ENCODE peak calls at places on chromosomes 7 and 10, in eight cellular contexts. O is left lung, V is AG04450, Q is astrocyte, E is GM23338, W is brain microvascular endothelial cell, B is bronchial epithelial cell, A is HepG2. D is an unnamed sample.
A peak's percentile ranks its signal among the peaks of the same experiment; 100 is the strongest.

GRCh38 chr10:125201791-125202622 is 41.6 kb upstream of the CTBP2 start:
- DNase-seq in O (no peak), V (no peak), Q (no peak), E (no peak), W (no peak), B (no peak), A (no peak), D (no peak)

GRCh38 chr10:47405829-47406547 is 21.9 kb upstream of the ZNF488 start:
- DNase-seq in O (peak; percentile 67), V (no peak), Q (no peak), E (no peak), W (no peak), B (peak; percentile 66), A (no peak), D (no peak)

GRCh38 chr10:48938990-48939536 is 577 bp downstream of the LRRC18 start:
- DNase-seq in O (no peak), V (no peak), Q (no peak), E (no peak), W (no peak), B (no peak), A (no peak), D (no peak)

GRCh38 chr7:47335557-47336177 is 246.2 kb downstream of the TNS3 start:
- DNase-seq in O (no peak), V (no peak), Q (no peak), E (no peak), W (no peak), B (no peak), A (no peak), D (no peak)

GRCh38 chr7:37425504-37425903 is 23.2 kb downstream of the ELMO1 start:
- DNase-seq in O (no peak), V (no peak), Q (no peak), E (no peak), W (no peak), B (no peak), A (no peak), D (no peak)

GRCh38 chr10:83871486-83872081 is 267.7 kb upstream of the GHITM start:
- DNase-seq in O (peak; percentile 82), V (peak; percentile 2), Q (peak; percentile 18), E (peak; percentile 88), W (peak; percentile 59), B (peak; percentile 51), A (peak; percentile 64), D (no peak)

GRCh38 chr7:94656925-94657731 is 1.2 kb upstream of the SGCE start:
- DNase-seq in O (peak; percentile 37), V (no peak), Q (peak; percentile 26), E (peak; percentile 46), W (peak; percentile 38), B (peak; percentile 34), A (no peak), D (no peak)

GRCh38 chr7:73850781-73851207 is 8.5 kb upstream of the METTL27 start:
- DNase-seq in O (peak; percentile 24), V (peak; percentile 94), Q (peak; percentile 99), E (no peak), W (peak; percentile 95), B (peak; percentile 98), A (no peak), D (no peak)

GRCh38 chr10:34522542-34522941 is 292.6 kb downstream of the PARD3 start:
- DNase-seq in O (no peak), V (no peak), Q (no peak), E (peak; percentile 55), W (peak; percentile 67), B (no peak), A (no peak), D (no peak)

GRCh38 chr7:127780489-127780888 is 128.5 kb downstream of the SND1 start:
- DNase-seq in O (no peak), V (no peak), Q (no peak), E (no peak), W (no peak), B (no peak), A (no peak), D (no peak)

GRCh38 chr7:7707756-7708310 is 10.6 kb downstream of the RPA3 start:
- DNase-seq in O (no peak), V (no peak), Q (peak; percentile 75), E (peak; percentile 42), W (peak; percentile 50), B (peak; percentile 58), A (peak; percentile 43), D (no peak)

GRCh38 chr10:21505711-21506278 is 19.7 kb downstream of the SKIDA1 start:
- DNase-seq in O (no peak), V (no peak), Q (no peak), E (no peak), W (no peak), B (no peak), A (peak; percentile 91), D (no peak)

GRCh38 chr7:100490483-100491191 is 6.9 kb downstream of the NYAP1 start:
- DNase-seq in O (peak; percentile 72), V (no peak), Q (no peak), E (no peak), W (no peak), B (no peak), A (no peak), D (no peak)

GRCh38 chr7:48637382-48637781 is 287.0 kb upstream of the CDC14C start:
- DNase-seq in O (no peak), V (no peak), Q (peak; percentile 31), E (no peak), W (peak; percentile 14), B (peak; percentile 65), A (no peak), D (no peak)

GRCh38 chr10:6242089-6242488 is 39.4 kb downstream of the PFKFB3 start:
- DNase-seq in O (no peak), V (peak; percentile 39), Q (no peak), E (no peak), W (no peak), B (no peak), A (no peak), D (no peak)

GRCh38 chr10:6244510-6244909 is 41.8 kb downstream of the PFKFB3 start:
- DNase-seq in O (no peak), V (no peak), Q (no peak), E (no peak), W (no peak), B (no peak), A (no peak), D (no peak)

GRCh38 chr10:6250745-6251144 is 48.0 kb downstream of the PFKFB3 start:
- DNase-seq in O (no peak), V (no peak), Q (no peak), E (no peak), W (no peak), B (no peak), A (no peak), D (no peak)

GRCh38 chr10:6247041-6247712 is 44.4 kb downstream of the PFKFB3 start:
- DNase-seq in O (no peak), V (no peak), Q (peak; percentile 82), E (no peak), W (no peak), B (no peak), A (no peak), D (no peak)
- H3K4me3 ChIP-seq in O (no peak overlapping the region), V (no peak overlapping the region), Q (no peak overlapping the region), E (no peak overlapping the region), W (no peak overlapping the region), B (no peak overlapping the region), A (no peak overlapping the region), D (no peak overlapping the region)

GRCh38 chr10:1581189-1581588 is 156.1 kb downstream of the ADARB2 start:
- DNase-seq in O (no peak), V (no peak), Q (no peak), E (peak; percentile 25), W (no peak), B (no peak), A (no peak), D (no peak)
- H3K27me3 ChIP-seq in O (no peaks in the 10 kb centered on the region), V (no peaks in the 10 kb centered on the region), Q (no peaks in the 10 kb centered on the region), E (no peaks in the 10 kb centered on the region), W (no peaks in the 10 kb centered on the region), B (no peaks in the 10 kb centered on the region), A (peaks cover 2% of the 10 kb centered on the region), D (no peaks in the 10 kb centered on the region)

GRCh38 chr10:62637249-62638061 is 167.1 kb upstream of the ADO start:
- DNase-seq in O (no peak), V (no peak), Q (peak; percentile 41), E (no peak), W (peak; percentile 55), B (peak; percentile 81), A (peak; percentile 7), D (no peak)

GRCh38 chr10:62638062-62638477 is 166.4 kb upstream of the ADO start:
- DNase-seq in O (no peak), V (no peak), Q (peak; percentile 48), E (no peak), W (peak; percentile 11), B (peak; percentile 73), A (no peak), D (no peak)

GRCh38 chr10:62640386-62640785 is 164.1 kb upstream of the ADO start:
- DNase-seq in O (no peak), V (no peak), Q (peak; percentile 47), E (no peak), W (no peak), B (peak; percentile 43), A (no peak), D (no peak)

GRCh38 chr10:62636825-62637248 is 167.7 kb upstream of the ADO start:
- DNase-seq in O (no peak), V (no peak), Q (no peak), E (peak; percentile 14), W (no peak), B (no peak), A (no peak), D (no peak)

DNA sequence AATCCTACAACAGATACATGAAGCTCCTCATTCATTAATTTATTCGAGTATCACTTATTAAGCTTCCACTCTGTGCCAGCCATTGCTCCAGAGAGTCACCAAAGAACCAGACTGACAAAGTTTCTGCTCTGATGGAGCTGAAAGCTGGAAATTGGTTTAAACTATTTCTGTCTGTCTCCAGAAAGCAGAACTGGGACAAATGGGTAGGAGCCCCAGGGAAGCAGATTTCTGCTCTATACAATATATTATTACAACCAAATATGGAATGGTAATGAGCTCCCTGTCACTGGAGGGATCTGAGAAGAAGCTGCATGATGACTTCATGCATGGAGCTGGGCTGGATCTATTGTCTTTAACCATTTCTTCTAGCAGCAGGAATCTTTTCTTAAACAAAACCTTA is 165.4 kb upstream of the ADO start:
- DNase-seq in O (no peak), V (no peak), Q (no peak), E (no peak), W (no peak), B (no peak), A (no peak), D (no peak)
- TF ChIP-seq CTCF in O (no peak), V (no peak), Q (no peak), E (no peak), W (no peak), B (no peak), A (no peak), D (no peak)

GRCh38 chr10:86364551-86365345 is 1.8 kb downstream of the GRID1 start:
- DNase-seq in O (peak; percentile 78), V (no peak), Q (no peak), E (peak; percentile 87), W (no peak), B (no peak), A (no peak), D (no peak)

GRCh38 chr10:86362566-86363183 is 3.9 kb downstream of the GRID1 start:
- DNase-seq in O (no peak), V (no peak), Q (no peak), E (peak; percentile 90), W (no peak), B (no peak), A (no peak), D (no peak)

GRCh38 chr10:86362129-86362527 is 4.5 kb downstream of the GRID1 start:
- DNase-seq in O (peak; percentile 34), V (no peak), Q (no peak), E (no peak), W (no peak), B (no peak), A (no peak), D (no peak)

GRCh38 chr10:86363833-86364511 is 2.6 kb downstream of the GRID1 start:
- DNase-seq in O (no peak), V (no peak), Q (no peak), E (no peak), W (no peak), B (no peak), A (no peak), D (no peak)

GRCh38 chr10:86363184-86363832 is 3.3 kb downstream of the GRID1 start:
- DNase-seq in O (peak; percentile 88), V (no peak), Q (no peak), E (peak; percentile 81), W (no peak), B (peak; percentile 26), A (no peak), D (no peak)
- H3K4me3 ChIP-seq in O (peak overlapping the region; percentile 24), V (no peak overlapping the region), Q (no peak overlapping the region), E (peak overlapping the region; percentile 69), W (no peak overlapping the region), B (peak overlapping the region; percentile 7), A (no peak overlapping the region), D (peak overlapping the region; percentile 34)